ENCODE peak calls at places on chromosomes 4 and X, in seven cellular contexts. L is GM04504; J is GM13976; M is cardiac muscle cell; V is MM.1S; Z is endothelial cell; A is stimulated activated CD4-positive, alpha-beta T cell treated with anti-CD3 and anti-CD28 coated beads, Interleukin-1b, Interleukin-23, amount 100 ng/mL, for 24 hours. I is an unnamed sample.

GRCh38 chr4:47313396-47313795 is 150.1 kb downstream of the COMMD8 start:
- DNase-seq in L (no peak), J (no peak), M (no peak), V (no peak), Z (no peak), A (no peak), I (no peak)

GRCh38 chr4:174154455-174154854 is 129.0 kb downstream of the FBXO8 start:
- DNase-seq in L (no peak), J (no peak), M (no peak), V (no peak), Z (no peak), A (no peak), I (no peak)

GRCh38 chr4:186592961-186593586 is 37.7 kb upstream of the MTNR1A start:
- DNase-seq in L (peak; percentile 18), J (no peak), M (no peak), V (no peak), Z (no peak), A (no peak), I (no peak)

GRCh38 chr4:8731364-8731763 is 138.8 kb downstream of the CPZ start:
- DNase-seq in L (no peak), J (no peak), M (no peak), V (no peak), Z (no peak), A (no peak), I (no peak)

GRCh38 chrX:19751068-19751467 is 136.3 kb downstream of the SH3KBP1 start:
- DNase-seq in L (no peak), J (no peak), M (peak; percentile 30), V (no peak), Z (no peak), A (no peak), I (no peak)

GRCh38 chr4:150713251-150713650 is 131.3 kb downstream of the MAB21L2 start:
- DNase-seq in L (no peak), J (no peak), M (no peak), V (no peak), Z (no peak), A (no peak), I (no peak)

GRCh38 chr4:102564399-102564921 is 63.3 kb downstream of the NFKB1 start:
- DNase-seq in L (peak; percentile 5), J (peak; percentile 17), M (no peak), V (no peak), Z (no peak), A (no peak), I (peak; percentile 42)

GRCh38 chrX:47501226-47502071 is 18.4 kb upstream of the ZNF41 start:
- DNase-seq in L (no peak), J (no peak), M (peak; percentile 18), V (peak; percentile 78), Z (no peak), A (no peak), I (no peak)

GRCh38 chr4:46329118-46329976 is 60.6 kb downstream of the GABRA2 start:
- DNase-seq in L (no peak), J (peak; percentile 1), M (peak; percentile 67), V (peak; percentile 74), Z (peak; percentile 18), A (no peak), I (no peak)